ENCODE peak calls at places on chromosomes 2 and 18, in eight cellular contexts. L, J, H, T, S, K, E and Y are unnamed samples. For H3K27me3, the result is how much of the 10 kb centered on the place peaks cover.

GRCh38 chr2:106124787-106125549 is 69.1 kb downstream of the UXS1 start:
- DNase-seq in L (no peak), J (no peak), H (no peak), T (no peak), S (no peak), K (no peak), E (no peak), Y (peak)

GRCh38 chr2:35080231-35080905 is 1275.2 kb upstream of the CRIM1 start:
- DNase-seq in L (no peak), J (no peak), H (peak), T (peak), S (no peak), K (no peak), E (no peak), Y (peak)

GRCh38 chr2:227813562-227814353 is at the start of gene CCL20:
- DNase-seq in L (no peak), J (no peak), H (no peak), T (no peak), S (no peak), K (no peak), E (no peak), Y (peak)

GRCh38 chr2:44296653-44297052 is 21.4 kb downstream of the SLC3A1 start:
- DNase-seq in L (no peak), J (no peak), H (no peak), T (no peak), S (no peak), K (no peak), E (no peak), Y (no peak)

GRCh38 chr18:58316400-58316942 is 272.4 kb downstream of the NEDD4L start:
- DNase-seq in L (no peak), J (no peak), H (no peak), T (no peak), S (no peak), K (peak), E (no peak), Y (no peak)

GRCh38 chr2:217204358-217204757 is 344.5 kb upstream of the TNP1 start:
- DNase-seq in L (no peak), J (no peak), H (peak), T (peak), S (no peak), K (no peak), E (no peak), Y (peak)

GRCh38 chr2:119106301-119106897 is 52.2 kb downstream of the C1QL2 start:
- DNase-seq in L (no peak), J (no peak), H (peak), T (peak), S (peak), K (no peak), E (no peak), Y (peak)

GRCh38 chr2:168394262-168394661 is 61.8 kb upstream of the CERS6 start:
- DNase-seq in L (no peak), J (no peak), H (no peak), T (no peak), S (no peak), K (no peak), E (no peak), Y (peak)

GRCh38 chr2:183229386-183229785 is 105.1 kb downstream of the NUP35 start:
- DNase-seq in L (no peak), J (no peak), H (no peak), T (peak), S (no peak), K (no peak), E (no peak), Y (no peak)

GRCh38 chr2:11663427-11663826 is 6.6 kb downstream of the NTSR2 start:
- DNase-seq in L (no peak), J (no peak), H (no peak), T (no peak), S (no peak), K (no peak), E (no peak), Y (peak)

GRCh38 chr2:209661286-209661685 is 110.3 kb upstream of the UNC80 start:
- DNase-seq in L (no peak), J (no peak), H (no peak), T (peak), S (no peak), K (peak), E (no peak), Y (no peak)

GRCh38 chr2:220188031-220188430 is 560.6 kb downstream of the SLC4A3 start:
- DNase-seq in L (no peak), J (no peak), H (peak), T (peak), S (no peak), K (no peak), E (no peak), Y (peak)

GRCh38 chr2:179336782-179337534 is 72.3 kb upstream of the SESTD1 start:
- DNase-seq in L (no peak), J (no peak), H (peak), T (peak), S (no peak), K (no peak), E (no peak), Y (no peak)

GRCh38 chr18:845152-845819 is 33.2 kb upstream of the YES1 start:
- DNase-seq in L (peak), J (peak), H (peak), T (peak), S (no peak), K (no peak), E (no peak), Y (peak)

GRCh38 chr2:241668839-241669238 is 17.8 kb downstream of the DTYMK start:
- DNase-seq in L (no peak), J (no peak), H (no peak), T (no peak), S (no peak), K (no peak), E (no peak), Y (no peak)

GRCh38 chr2:241666627-241667400 is 19.8 kb downstream of the DTYMK start:
- DNase-seq in L (no peak), J (no peak), H (peak), T (peak), S (no peak), K (no peak), E (no peak), Y (no peak)

GRCh38 chr2:241670333-241671110 is 16.1 kb downstream of the DTYMK start:
- DNase-seq in L (no peak), J (no peak), H (no peak), T (no peak), S (no peak), K (no peak), E (no peak), Y (no peak)

GRCh38 chr2:241668354-241668753 is 18.3 kb downstream of the DTYMK start:
- DNase-seq in L (no peak), J (no peak), H (no peak), T (no peak), S (no peak), K (no peak), E (no peak), Y (no peak)

DNA sequence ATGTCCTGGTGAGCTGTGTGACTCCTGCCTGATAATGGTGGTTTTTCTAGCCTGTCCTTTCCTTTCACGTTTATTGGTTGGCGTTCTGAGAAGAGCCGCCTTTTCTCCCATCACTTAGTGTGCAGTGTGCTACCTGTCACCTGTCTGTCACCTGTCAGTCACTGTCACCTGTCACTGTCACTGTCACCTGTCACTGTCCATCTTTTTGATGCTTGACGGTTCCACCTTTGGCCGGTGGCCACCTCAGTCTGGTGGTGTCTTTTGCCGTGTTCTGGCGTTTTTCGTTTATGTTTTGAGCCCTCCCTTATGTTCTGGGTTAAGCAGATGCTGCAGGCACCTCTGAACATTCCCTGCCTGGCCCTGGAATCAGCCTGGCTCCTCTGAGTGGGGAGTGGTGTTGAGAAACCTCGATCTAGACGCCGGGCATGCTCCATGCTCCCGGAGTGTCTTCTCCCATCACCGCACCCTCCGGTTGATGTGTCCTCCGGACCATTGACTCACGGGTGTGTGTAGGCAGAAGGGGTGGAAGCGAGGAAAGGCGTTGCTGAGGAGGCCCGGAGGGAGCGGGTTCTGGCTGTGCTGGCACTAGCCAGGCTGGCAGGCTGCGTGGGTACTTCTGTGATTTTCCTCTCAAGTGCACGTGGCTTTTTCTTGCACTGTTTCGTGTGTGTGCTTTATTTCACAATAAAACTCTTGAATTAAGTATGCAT is 20.7 kb downstream of the DTYMK start:
- DNase-seq in L (no peak), J (no peak), H (no peak), T (peak), S (no peak), K (peak), E (no peak), Y (no peak)
- H3K27me3 ChIP-seq in L (under half), J (under half), H (under half), T (under half), S (under half), K (under half), E (under half), Y (under half)

GRCh38 chr2:62423235-62423634 is 82.8 kb downstream of the TMEM17 start:
- DNase-seq in L (peak), J (no peak), H (peak), T (no peak), S (no peak), K (no peak), E (no peak), Y (peak)
- TF ChIP-seq CTCF in L (peak), J (no peak), H (peak), T (no peak), S (peak), K (no peak), E (no peak), Y (peak)

GRCh38 chr2:176117162-176117822 is 714 bp downstream of the HOXD10 start:
- DNase-seq in L (no peak), J (no peak), H (no peak), T (no peak), S (no peak), K (no peak), E (no peak), Y (no peak)

GRCh38 chr2:176114120-176114929 is 2.3 kb upstream of the HOXD10 start:
- DNase-seq in L (no peak), J (no peak), H (no peak), T (no peak), S (no peak), K (no peak), E (no peak), Y (no peak)

GRCh38 chr2:176117823-176118376 is 1.3 kb downstream of the HOXD10 start:
- DNase-seq in L (no peak), J (no peak), H (no peak), T (no peak), S (no peak), K (no peak), E (no peak), Y (no peak)

GRCh38 chr2:176114930-176115625 is 1.5 kb upstream of the HOXD10 start:
- DNase-seq in L (no peak), J (no peak), H (no peak), T (no peak), S (no peak), K (no peak), E (no peak), Y (no peak)

DNA sequence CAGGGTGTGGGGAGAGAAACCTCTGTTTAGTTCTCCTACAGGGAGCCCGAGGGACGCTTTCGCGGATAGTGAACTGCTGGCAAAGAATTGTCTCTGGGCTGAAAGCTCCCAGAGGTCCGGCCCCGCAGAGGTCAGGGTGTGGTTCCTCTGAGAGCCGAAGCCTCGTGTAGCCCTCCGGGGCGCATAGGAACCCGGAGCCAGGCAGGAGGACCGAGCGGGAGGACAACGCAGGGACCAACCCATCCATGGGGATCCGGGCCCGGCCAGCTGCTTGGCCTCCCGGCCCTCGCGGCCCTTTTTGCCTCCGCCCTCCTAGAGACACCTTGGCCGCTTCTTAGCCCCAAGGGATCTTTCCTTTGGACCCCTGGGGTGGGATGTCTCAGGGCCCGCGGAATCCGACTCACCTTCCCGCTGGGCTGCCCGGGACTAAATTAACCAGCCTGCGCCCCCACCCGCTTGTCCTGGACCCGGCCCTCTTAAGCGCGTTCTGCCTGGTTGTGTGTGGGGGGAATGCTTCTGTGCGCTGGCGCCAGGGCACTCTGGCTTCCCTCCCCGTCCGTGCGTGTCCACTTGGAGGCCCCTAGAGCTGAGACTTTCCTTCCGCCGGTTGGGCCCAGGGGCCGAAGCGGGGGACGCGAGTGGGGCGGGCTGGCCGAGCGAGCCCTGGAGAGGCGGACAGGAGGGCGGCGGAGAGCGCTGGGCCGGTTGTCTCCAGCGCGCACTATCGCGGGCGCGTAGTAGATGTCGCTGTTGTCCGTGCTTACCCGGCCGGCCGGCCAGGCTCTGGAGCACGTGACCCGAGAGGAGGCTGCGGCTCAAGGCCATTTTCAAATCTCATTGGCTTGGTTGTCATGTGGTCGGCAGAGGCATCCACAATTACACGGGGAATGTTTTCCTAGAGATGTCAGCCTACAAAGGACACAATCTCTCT is at the start of gene HOXD10:
- DNase-seq in L (no peak), J (peak), H (no peak), T (no peak), S (no peak), K (no peak), E (no peak), Y (no peak)
- H3K27me3 ChIP-seq in L (under half), J (under half), H (half or more), T (half or more), S (half or more), K (half or more), E (half or more), Y (half or more)

GRCh38 chr18:62368100-62368499 is 43.0 kb downstream of the TNFRSF11A start:
- DNase-seq in L (no peak), J (no peak), H (no peak), T (no peak), S (no peak), K (no peak), E (no peak), Y (peak)

GRCh38 chr18:62361288-62361687 is 36.2 kb downstream of the TNFRSF11A start:
- DNase-seq in L (no peak), J (no peak), H (no peak), T (no peak), S (no peak), K (no peak), E (no peak), Y (no peak)

GRCh38 chr18:62365420-62365819 is 40.3 kb downstream of the TNFRSF11A start:
- DNase-seq in L (no peak), J (no peak), H (no peak), T (no peak), S (no peak), K (no peak), E (no peak), Y (no peak)

GRCh38 chr18:62366992-62367391 is 41.9 kb downstream of the TNFRSF11A start:
- DNase-seq in L (no peak), J (no peak), H (no peak), T (no peak), S (no peak), K (no peak), E (no peak), Y (no peak)

GRCh38 chr18:62364558-62364957 is 39.4 kb downstream of the TNFRSF11A start:
- DNase-seq in L (no peak), J (no peak), H (no peak), T (no peak), S (no peak), K (no peak), E (no peak), Y (no peak)
- TF ChIP-seq CTCF in L (no peak), J (no peak), H (no peak), T (no peak), S (no peak), K (no peak), E (no peak), Y (no peak)

DNA sequence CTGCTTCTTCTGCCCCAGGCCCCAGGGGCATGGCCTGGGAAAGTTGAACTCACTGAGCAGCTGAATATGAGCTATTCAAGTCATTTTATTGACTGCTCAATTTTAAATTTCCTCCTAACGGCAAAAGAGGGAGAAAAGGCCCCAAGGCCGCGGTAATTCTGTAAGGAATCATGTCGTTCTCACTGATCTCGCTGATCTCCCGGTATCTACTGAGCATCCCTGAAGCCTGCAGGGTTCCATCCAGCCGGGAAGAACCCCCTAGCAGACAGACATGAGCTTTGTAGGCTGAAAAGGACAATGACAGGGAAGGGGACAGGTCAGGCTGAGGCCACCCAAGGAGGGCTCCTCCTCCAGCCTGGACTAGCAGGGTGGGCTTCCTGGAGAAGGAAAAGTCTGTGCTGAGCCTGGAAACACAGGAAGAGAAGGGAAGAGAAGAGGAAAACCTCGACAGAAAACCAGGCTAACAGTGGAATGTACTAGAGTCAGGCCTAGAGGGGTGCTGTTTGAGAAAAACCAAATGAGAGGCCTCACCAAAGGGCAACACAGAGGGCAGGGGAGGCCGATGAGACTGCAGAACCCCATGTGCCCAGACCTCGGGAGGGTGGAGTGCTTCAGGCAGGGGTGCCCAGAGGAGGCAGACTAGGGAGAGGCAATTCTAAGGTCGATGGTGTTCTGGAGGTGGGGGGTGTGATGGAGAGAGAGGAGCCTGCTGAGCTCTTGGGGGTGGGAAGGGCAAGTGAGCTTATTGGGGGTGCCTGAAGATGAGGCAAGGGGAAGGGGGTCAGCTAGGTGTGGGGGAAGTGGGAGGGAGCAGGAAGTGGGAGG is 2.9 kb upstream of the NPPC start:
- DNase-seq in L (no peak), J (no peak), H (no peak), T (no peak), S (no peak), K (no peak), E (no peak), Y (no peak)
- H3K27me3 ChIP-seq in L (under half), J (under half), H (half or more), T (half or more), S (half or more), K (under half), E (half or more), Y (under half)

DNA sequence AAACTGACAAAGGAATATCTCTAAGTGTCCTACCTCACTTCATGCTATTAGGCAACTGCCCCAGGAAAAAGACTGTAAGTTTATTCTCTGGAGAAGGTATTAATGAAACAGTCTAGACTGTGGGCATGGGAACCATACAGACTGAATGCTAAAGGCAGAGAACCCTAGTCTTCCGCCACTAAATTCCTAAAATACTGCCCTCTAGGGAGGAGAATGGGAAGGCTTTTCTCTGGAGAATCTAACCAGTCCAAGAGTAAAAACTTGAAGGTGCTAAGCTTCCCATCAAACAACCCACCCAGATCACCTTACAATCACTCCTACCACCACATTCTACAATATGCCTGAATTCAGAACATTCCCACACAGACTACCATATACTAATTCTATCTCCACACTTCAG is 3.4 kb downstream of the SRBD1 start:
- DNase-seq in L (peak), J (no peak), H (peak), T (no peak), S (no peak), K (no peak), E (no peak), Y (no peak)
- TF ChIP-seq CTCF in L (peak), J (no peak), H (peak), T (peak), S (peak), K (no peak), E (peak), Y (peak)

DNA sequence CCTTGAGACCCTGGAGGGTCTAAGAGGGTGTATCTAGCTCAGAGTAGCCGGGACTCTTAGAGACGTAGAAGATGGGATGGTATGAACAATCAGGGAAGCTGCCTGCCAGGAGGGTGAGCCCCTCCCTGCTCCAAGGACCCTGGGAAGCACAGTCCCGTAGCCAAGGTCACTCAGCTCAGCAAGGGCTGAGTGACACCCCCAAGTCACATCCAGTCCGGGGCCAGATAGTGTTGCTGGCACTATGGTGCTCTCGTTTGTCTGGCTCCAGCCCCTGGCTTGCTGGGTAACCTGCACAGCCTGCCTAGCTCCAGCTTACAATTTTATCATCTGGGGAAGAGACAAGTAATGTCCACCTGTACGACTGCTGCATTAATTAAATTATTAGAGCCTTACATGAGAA is 22.3 kb downstream of the REEP1 start:
- DNase-seq in L (no peak), J (no peak), H (no peak), T (no peak), S (no peak), K (no peak), E (no peak), Y (no peak)
- H3K27me3 ChIP-seq in L (under half), J (under half), H (under half), T (under half), S (under half), K (under half), E (under half), Y (under half)